ENCODE peak calls at places on chromosomes 5 and 9, in eight cellular contexts. S, T, O, U, N, Q, L and I are unnamed samples.
A peak's percentile ranks its signal among the peaks of the same experiment; 100 is the strongest.

GRCh38 chr5:96984506-96985192 is 48.8 kb downstream of the LNPEP start:
- ATAC-seq in S (no peak), T (no peak), O (no peak), U (no peak), N (no peak), Q (no peak), L (peak; percentile 69), I (no peak)

GRCh38 chr5:180605554-180606214 is 14.4 kb upstream of the SCGB3A1 start:
- ATAC-seq in S (peak; percentile 61), T (no peak), O (peak; percentile 84), U (peak; percentile 75), N (peak; percentile 80), Q (no peak), L (peak; percentile 88), I (no peak)

GRCh38 chr5:147226512-147226911 is 8.3 kb upstream of the STK32A start:
- ATAC-seq in S (no peak), T (no peak), O (no peak), U (no peak), N (no peak), Q (no peak), L (no peak), I (no peak)

GRCh38 chr9:130932220-130933069 is 6.6 kb downstream of the FIBCD1 start:
- ATAC-seq in S (no peak), T (no peak), O (no peak), U (peak; percentile 45), N (no peak), Q (no peak), L (no peak), I (peak; percentile 89)

GRCh38 chr5:107367480-107367879 is 303.3 kb downstream of the EFNA5 start:
- ATAC-seq in S (no peak), T (no peak), O (no peak), U (no peak), N (no peak), Q (no peak), L (no peak), I (no peak)

GRCh38 chr5:181156758-181157157 is 9.4 kb downstream of the OR2V2 start:
- ATAC-seq in S (no peak), T (no peak), O (peak; percentile 54), U (no peak), N (no peak), Q (no peak), L (no peak), I (no peak)

GRCh38 chr5:127010362-127010761 is 20.0 kb downstream of the MARCHF3 start:
- ATAC-seq in S (no peak), T (no peak), O (no peak), U (no peak), N (no peak), Q (no peak), L (no peak), I (no peak)

GRCh38 chr5:64206653-64207052 is 41.0 kb downstream of the RNF180 start:
- ATAC-seq in S (no peak), T (no peak), O (peak; percentile 66), U (no peak), N (no peak), Q (no peak), L (no peak), I (no peak)

GRCh38 chr9:98781588-98782383 is 14.6 kb downstream of the ANKS6 start:
- ATAC-seq in S (no peak), T (no peak), O (no peak), U (peak; percentile 80), N (no peak), Q (no peak), L (peak; percentile 72), I (no peak)

GRCh38 chr5:62328772-62329491 is 22.9 kb downstream of the KIF2A start:
- ATAC-seq in S (no peak), T (no peak), O (peak; percentile 27), U (no peak), N (no peak), Q (no peak), L (no peak), I (no peak)

GRCh38 chr9:107431461-107431860 is 58.1 kb downstream of the KLF4 start:
- ATAC-seq in S (no peak), T (no peak), O (no peak), U (no peak), N (no peak), Q (no peak), L (no peak), I (no peak)

GRCh38 chr5:178818094-178818493 is 41.7 kb upstream of the ZNF354B start:
- ATAC-seq in S (no peak), T (no peak), O (peak; percentile 22), U (no peak), N (no peak), Q (no peak), L (no peak), I (no peak)

GRCh38 chr5:51414516-51414915 is 31.3 kb downstream of the ISL1 start:
- ATAC-seq in S (no peak), T (no peak), O (no peak), U (no peak), N (no peak), Q (no peak), L (no peak), I (no peak)

GRCh38 chr9:11338130-11338529 is 725.3 kb upstream of the PTPRD start:
- ATAC-seq in S (no peak), T (no peak), O (peak; percentile 78), U (no peak), N (no peak), Q (no peak), L (no peak), I (no peak)

DNA sequence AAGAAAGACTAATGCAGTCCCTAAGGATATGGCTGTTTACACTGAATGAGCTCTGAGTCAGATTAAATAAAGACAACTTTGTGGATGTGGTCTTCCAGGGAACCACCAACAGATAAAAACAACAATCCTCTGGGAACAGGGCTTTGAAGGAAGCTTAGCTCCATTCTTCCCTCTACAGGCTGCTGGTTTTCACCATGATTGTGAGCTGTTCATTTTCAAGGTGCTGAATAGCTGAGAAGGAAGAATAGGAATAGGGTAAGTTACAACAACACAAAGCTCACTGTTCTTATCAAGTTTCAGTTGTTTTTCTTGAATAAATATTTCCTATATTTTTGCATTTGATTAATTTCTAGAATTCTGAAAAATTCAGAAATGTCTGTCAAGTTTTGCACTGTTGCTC is 25.9 kb upstream of the PTAR1 start:
- ATAC-seq in S (no peak), T (no peak), O (no peak), U (peak; percentile 61), N (no peak), Q (no peak), L (no peak), I (no peak)
- TF ChIP-seq CTCF in S (no peak), T (no peak), O (no peak), U (no peak), N (no peak), Q (no peak), L (no peak), I (no peak)

DNA sequence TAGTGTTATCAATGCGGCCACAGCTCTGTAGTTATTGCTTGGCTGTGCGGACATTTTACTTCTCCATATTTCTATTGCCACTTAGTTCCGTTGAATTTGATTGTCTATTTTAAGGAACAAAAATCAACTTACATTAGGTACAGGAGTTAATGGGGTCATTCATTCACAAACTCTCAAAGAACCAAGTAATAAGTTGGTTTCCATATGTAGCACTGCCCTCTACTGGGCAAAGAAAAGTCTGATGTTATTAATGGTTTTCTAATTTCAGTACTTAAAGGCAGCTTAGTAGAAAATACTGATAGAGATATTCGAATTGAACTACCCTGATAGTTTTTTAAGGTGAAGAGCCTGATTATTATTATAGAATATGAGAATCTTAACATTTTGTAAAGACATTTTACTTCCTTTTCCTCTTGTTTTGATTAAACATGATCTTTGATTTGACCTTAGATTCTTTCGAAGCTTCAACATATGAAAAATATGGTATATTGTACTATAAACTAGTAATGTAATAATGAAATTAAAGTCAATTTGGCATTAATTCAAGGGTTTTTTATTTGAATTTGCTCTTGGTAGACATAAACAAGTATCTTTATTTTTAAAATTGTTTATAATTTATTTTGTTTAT is 119.5 kb upstream of the CTNND2 start:
- ATAC-seq in S (no peak), T (no peak), O (peak; percentile 54), U (peak; percentile 44), N (no peak), Q (no peak), L (peak; percentile 78), I (no peak)
- TF ChIP-seq CTCF in S (peak; percentile 20), T (no peak), O (peak; percentile 48), U (peak; percentile 54), N (peak; percentile 15), Q (no peak), L (peak; percentile 52), I (peak; percentile 37)

GRCh38 chr5:15383469-15383868 is 116.5 kb upstream of the FBXL7 start:
- ATAC-seq in S (no peak), T (no peak), O (no peak), U (peak; percentile 75), N (no peak), Q (no peak), L (no peak), I (no peak)
- TF ChIP-seq CTCF in S (no peak), T (no peak), O (no peak), U (no peak), N (no peak), Q (no peak), L (no peak), I (peak; percentile 60)

GRCh38 chr5:66860199-66860975 is 264.2 kb downstream of the MAST4 start:
- ATAC-seq in S (no peak), T (no peak), O (no peak), U (no peak), N (no peak), Q (no peak), L (no peak), I (no peak)

GRCh38 chr5:66863343-66864170 is 267.4 kb downstream of the MAST4 start:
- ATAC-seq in S (no peak), T (no peak), O (no peak), U (peak; percentile 43), N (no peak), Q (no peak), L (no peak), I (no peak)

GRCh38 chr5:66864240-66864884 is 268.2 kb downstream of the MAST4 start:
- ATAC-seq in S (peak; percentile 21), T (peak; percentile 30), O (no peak), U (peak; percentile 95), N (peak; percentile 17), Q (no peak), L (no peak), I (no peak)

GRCh38 chr5:66856041-66856805 is 260.0 kb downstream of the MAST4 start:
- ATAC-seq in S (no peak), T (no peak), O (no peak), U (no peak), N (no peak), Q (no peak), L (no peak), I (no peak)

GRCh38 chr5:66861402-66861801 is 265.2 kb downstream of the MAST4 start:
- ATAC-seq in S (no peak), T (no peak), O (no peak), U (peak; percentile 46), N (no peak), Q (no peak), L (no peak), I (no peak)
- TF ChIP-seq CTCF in S (no peak), T (no peak), O (no peak), U (no peak), N (no peak), Q (no peak), L (no peak), I (no peak)